ENCODE peak calls at places on chromosomes 2 and 18, in six cellular contexts. H is H54, Q is sigmoid colon, E is cardiac muscle cell, T is substantia nigra, Z is GM23248. F is an unnamed sample.

GRCh38 chr18:36075862-36076587 is 8.7 kb upstream of the RPRD1A start:
- DNase-seq in T (no peak), Z (peak), Q (no peak), H (no peak), E (no peak), F (no peak)

GRCh38 chr2:231260442-231260841 is 62.0 kb downstream of the ARMC9 start:
- DNase-seq in Z (peak), Q (peak), T (no peak), H (peak), E (no peak), F (no peak)

GRCh38 chr2:189002079-189002478 is 27.9 kb downstream of the COL3A1 start:
- DNase-seq in T (no peak), E (no peak), H (peak), Q (no peak), Z (peak), F (no peak)

GRCh38 chr2:19787134-19787533 is 114.6 kb downstream of the TTC32 start:
- DNase-seq in T (no peak), H (no peak), Z (no peak), Q (no peak), E (no peak), F (no peak)

GRCh38 chr2:38178556-38179419 is 102.8 kb upstream of the CYP1B1 start:
- DNase-seq in E (no peak), Q (peak), H (peak), Z (peak), T (no peak), F (no peak)

GRCh38 chr18:59631583-59632181 is 65.5 kb downstream of the CCBE1 start:
- DNase-seq in T (no peak), H (no peak), Z (peak), Q (no peak), E (peak), F (no peak)

GRCh38 chr18:47247833-47248609 is 3.4 kb downstream of the SKOR2 start:
- DNase-seq in T (no peak), H (no peak), E (no peak), Q (no peak), Z (no peak), F (no peak)

GRCh38 chr18:79611040-79611681 is 68.4 kb upstream of the CTDP1 start:
- DNase-seq in T (no peak), Z (peak), Q (peak), H (peak), E (no peak), F (peak)

GRCh38 chr2:85915606-85916303 is 27.0 kb upstream of the ST3GAL5 start:
- DNase-seq in Z (peak), T (no peak), Q (no peak), H (no peak), E (no peak), F (no peak)

GRCh38 chr18:78773819-78774218 is 205.8 kb upstream of the SALL3 start:
- DNase-seq in Z (no peak), Q (peak), T (no peak), E (no peak), H (no peak), F (no peak)

GRCh38 chr2:111100765-111101162 is 19.9 kb upstream of the BCL2L11 start:
- DNase-seq in T (no peak), Q (no peak), E (no peak), H (no peak), Z (no peak), F (no peak)

GRCh38 chr2:47373747-47374146 is 29.2 kb upstream of the MSH2 start:
- DNase-seq in Z (peak), E (peak), Q (no peak), T (peak), H (no peak), F (no peak)

F was measured in caudate nucleus.